ENCODE peak calls at places on chromosome 12, in four cellular contexts. One of them, this sample, is unnamed.

GRCh38 chr12:122990961-122991622 is 10.6 kb downstream of the ARL6IP4 start:
- DNase-seq in GM12878: no peak
- DNase-seq in K562: no peak
- DNase-seq in HepG2: no peak
- DNase-seq in this sample: no peak

GRCh38 chr12:24615967-24616411 is 332.9 kb downstream of the BCAT1 start:
- DNase-seq in HepG2: peak
- DNase-seq in K562: no peak
- DNase-seq in GM12878: no peak
- DNase-seq in this sample: no peak

GRCh38 chr12:40152783-40153383 is 47.0 kb upstream of the SLC2A13 start:
- DNase-seq in K562: peak
- DNase-seq in HepG2: peak
- DNase-seq in GM12878: no peak
- DNase-seq in this sample: peak

GRCh38 chr12:24408305-24408704 is 458.8 kb upstream of the SOX5 start:
- DNase-seq in HepG2: no peak
- DNase-seq in GM12878: no peak
- DNase-seq in K562: no peak
- DNase-seq in this sample: no peak

GRCh38 chr12:88472775-88473174 is 107.5 kb downstream of the KITLG start:
- DNase-seq in GM12878: no peak
- DNase-seq in HepG2: no peak
- DNase-seq in K562: no peak
- DNase-seq in this sample: no peak

GRCh38 chr12:76670776-76671175 is 93.1 kb upstream of the ZDHHC17 start:
- DNase-seq in GM12878: no peak
- DNase-seq in HepG2: no peak
- DNase-seq in K562: no peak
- DNase-seq in this sample: no peak

GRCh38 chr12:100267603-100268281 is 765 bp downstream of the SCYL2 start:
- DNase-seq in K562: no peak
- DNase-seq in GM12878: no peak
- DNase-seq in HepG2: peak
- DNase-seq in this sample: no peak

GRCh38 chr12:77064891-77065360 is 443 bp downstream of the E2F7 start:
- DNase-seq in K562: no peak
- DNase-seq in HepG2: no peak
- DNase-seq in GM12878: no peak
- DNase-seq in this sample: no peak

GRCh38 chr12:20140751-20141150 is 227.6 kb upstream of the PDE3A start:
- DNase-seq in GM12878: no peak
- DNase-seq in HepG2: no peak
- DNase-seq in K562: no peak
- DNase-seq in this sample: no peak

GRCh38 chr12:24814379-24815086 is 134.4 kb downstream of the BCAT1 start:
- DNase-seq in K562: no peak
- DNase-seq in HepG2: no peak
- DNase-seq in GM12878: peak
- DNase-seq in this sample: no peak

GRCh38 chr12:78192979-78193378 is 362.3 kb downstream of the NAV3 start:
- DNase-seq in GM12878: no peak
- DNase-seq in K562: no peak
- DNase-seq in HepG2: no peak
- DNase-seq in this sample: no peak

GRCh38 chr12:78186670-78187069 is 356.0 kb downstream of the NAV3 start:
- DNase-seq in GM12878: no peak
- DNase-seq in K562: no peak
- DNase-seq in HepG2: no peak
- DNase-seq in this sample: no peak

GRCh38 chr12:78187741-78188140 is 357.0 kb downstream of the NAV3 start:
- DNase-seq in HepG2: no peak
- DNase-seq in K562: no peak
- DNase-seq in GM12878: no peak
- DNase-seq in this sample: no peak

GRCh38 chr12:78191611-78192010 is 360.9 kb downstream of the NAV3 start:
- DNase-seq in HepG2: no peak
- DNase-seq in GM12878: no peak
- DNase-seq in K562: no peak
- DNase-seq in this sample: no peak

DNA sequence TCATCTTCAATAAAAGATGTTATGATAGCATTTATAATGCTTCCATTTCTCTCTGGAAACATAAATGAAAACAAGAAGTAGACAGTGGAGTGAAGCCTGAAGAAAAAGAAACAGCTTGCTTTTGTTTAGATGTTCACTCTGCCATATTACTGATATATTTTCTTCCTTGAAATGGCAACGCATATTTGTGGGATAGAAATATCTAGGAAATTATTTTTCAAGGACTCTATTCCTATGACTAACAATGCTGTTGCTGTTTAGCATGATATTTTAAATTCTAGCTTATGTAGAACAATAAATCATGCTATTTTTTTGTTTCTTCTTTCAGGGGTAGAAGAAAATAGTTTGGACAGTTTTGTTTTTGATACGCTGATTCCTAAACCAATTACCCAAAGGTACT is 359.0 kb downstream of the NAV3 start:
- DNase-seq in K562: no peak
- DNase-seq in GM12878: no peak
- DNase-seq in HepG2: no peak
- DNase-seq in this sample: no peak
- TF ChIP-seq JUND in K562: no peak
- TF ChIP-seq JUND in GM12878: no peak
- TF ChIP-seq JUND in HepG2: no peak
- TF ChIP-seq JUND in this sample: peak

GRCh38 chr12:34399631-34400422 is 377.5 kb downstream of the ALG10 start:
- DNase-seq in K562: peak
- DNase-seq in GM12878: no peak
- DNase-seq in HepG2: no peak
- DNase-seq in this sample: peak
- TF ChIP-seq FOXM1 in K562: no peak
- TF ChIP-seq FOXM1 in GM12878: no peak
- TF ChIP-seq FOXM1 in HepG2: no peak
- TF ChIP-seq FOXM1 in this sample: no peak

GRCh38 chr12:64611430-64612286 is 1.4 kb downstream of the RASSF3 start:
- DNase-seq in K562: no peak
- DNase-seq in HepG2: no peak
- DNase-seq in GM12878: no peak
- DNase-seq in this sample: peak
- TF ChIP-seq JUND in K562: no peak
- TF ChIP-seq JUND in HepG2: no peak
- TF ChIP-seq JUND in GM12878: no peak
- TF ChIP-seq JUND in this sample: no peak

GRCh38 chr12:110555509-110556406 is 27.4 kb downstream of the PPTC7 start:
- DNase-seq in GM12878: no peak
- DNase-seq in K562: no peak
- DNase-seq in HepG2: no peak
- DNase-seq in this sample: no peak
- TF ChIP-seq FOXM1 in GM12878: no peak
- TF ChIP-seq FOXM1 in K562: no peak
- TF ChIP-seq FOXM1 in HepG2: no peak
- TF ChIP-seq FOXM1 in this sample: no peak

DNA sequence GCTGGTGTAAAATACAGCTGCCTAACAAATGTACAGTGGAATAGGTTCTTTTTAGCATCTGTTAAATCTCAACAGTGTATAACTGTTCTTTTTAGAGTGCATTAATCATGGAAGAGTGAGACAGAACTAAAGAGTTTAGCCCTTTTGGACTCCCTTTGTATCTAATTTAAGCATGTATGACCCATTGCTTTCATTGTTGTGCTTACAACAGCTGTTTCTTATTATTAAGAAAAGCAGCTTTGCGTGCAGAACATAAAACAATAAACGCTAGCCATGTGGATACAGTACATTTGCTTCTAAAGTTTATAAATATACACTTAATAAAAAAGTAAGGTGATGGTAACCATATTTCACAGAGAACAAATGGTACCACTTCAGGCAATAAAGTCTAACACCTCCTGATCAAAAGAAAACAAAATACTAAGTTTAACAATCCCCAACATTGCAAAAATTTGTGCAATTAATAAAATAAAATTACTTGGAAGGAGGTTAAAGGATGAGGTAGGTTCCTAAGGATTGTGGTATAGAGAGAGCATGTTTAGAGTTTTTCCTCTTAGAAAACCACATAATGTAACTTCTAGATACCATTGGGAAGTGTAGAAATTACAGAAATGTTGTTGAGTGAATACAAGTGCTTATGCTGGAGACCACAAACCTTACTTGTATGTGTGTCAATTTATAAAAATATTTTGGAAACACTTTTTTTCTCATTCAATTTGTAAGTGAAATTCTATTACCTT is 448.7 kb downstream of the SLC6A15 start:
- DNase-seq in K562: no peak
- DNase-seq in HepG2: no peak
- DNase-seq in GM12878: no peak
- DNase-seq in this sample: peak
- TF ChIP-seq JUND in K562: no peak
- TF ChIP-seq JUND in HepG2: no peak
- TF ChIP-seq JUND in GM12878: no peak
- TF ChIP-seq JUND in this sample: no peak

GRCh38 chr12:66077542-66077941 is 53.0 kb downstream of the LLPH start:
- DNase-seq in K562: no peak
- DNase-seq in GM12878: no peak
- DNase-seq in HepG2: peak
- DNase-seq in this sample: no peak

GRCh38 chr12:66072566-66072965 is 58.0 kb downstream of the LLPH start:
- DNase-seq in GM12878: peak
- DNase-seq in K562: no peak
- DNase-seq in HepG2: no peak
- DNase-seq in this sample: no peak

GRCh38 chr12:66071556-66071955 is 59.0 kb downstream of the LLPH start:
- DNase-seq in GM12878: no peak
- DNase-seq in HepG2: no peak
- DNase-seq in K562: no peak
- DNase-seq in this sample: no peak

GRCh38 chr12:66072135-66072534 is 58.4 kb downstream of the LLPH start:
- DNase-seq in GM12878: no peak
- DNase-seq in HepG2: no peak
- DNase-seq in K562: no peak
- DNase-seq in this sample: no peak

GRCh38 chr12:66074561-66074960 is 56.0 kb downstream of the LLPH start:
- DNase-seq in HepG2: peak
- DNase-seq in K562: no peak
- DNase-seq in GM12878: no peak
- DNase-seq in this sample: no peak
- TF ChIP-seq FOXM1 in HepG2: no peak
- TF ChIP-seq FOXM1 in K562: no peak
- TF ChIP-seq FOXM1 in GM12878: no peak
- TF ChIP-seq FOXM1 in this sample: no peak

This sample was measured in SK-N-SH.